ENCODE peak calls at places on chromosomes 6 and 20, in six cellular contexts. One of them, this sample, is unnamed.

GRCh38 chr6:11322252-11322885 is 89.9 kb upstream of the NEDD9 start:
- DNase-seq in activated CD8-positive, alpha-beta memory T cell treated with anti-CD3 and anti-CD28 coated beads for 4 hours: no peak
- DNase-seq in NCI-H2171: no peak
- DNase-seq in psoas muscle: no peak
- DNase-seq in NCI-H1092: no peak
- DNase-seq in naive thymus-derived CD8-positive, alpha-beta T cell: no peak
- DNase-seq in this sample: no peak

GRCh38 chr6:40106840-40107239 is 172.6 kb upstream of the MOCS1 start:
- DNase-seq in activated CD8-positive, alpha-beta memory T cell treated with anti-CD3 and anti-CD28 coated beads for 4 hours: no peak
- DNase-seq in NCI-H2171: no peak
- DNase-seq in psoas muscle: no peak
- DNase-seq in NCI-H1092: no peak
- DNase-seq in naive thymus-derived CD8-positive, alpha-beta T cell: no peak
- DNase-seq in this sample: no peak

GRCh38 chr6:53517021-53517420 is 27.9 kb downstream of the GCLC start:
- DNase-seq in activated CD8-positive, alpha-beta memory T cell treated with anti-CD3 and anti-CD28 coated beads for 4 hours: no peak
- DNase-seq in NCI-H2171: no peak
- DNase-seq in psoas muscle: no peak
- DNase-seq in NCI-H1092: no peak
- DNase-seq in naive thymus-derived CD8-positive, alpha-beta T cell: no peak
- DNase-seq in this sample: no peak

GRCh38 chr6:99614430-99615161 is 8.0 kb downstream of the PRDM13 start:
- DNase-seq in activated CD8-positive, alpha-beta memory T cell treated with anti-CD3 and anti-CD28 coated beads for 4 hours: no peak
- DNase-seq in NCI-H2171: peak
- DNase-seq in psoas muscle: peak
- DNase-seq in NCI-H1092: peak
- DNase-seq in naive thymus-derived CD8-positive, alpha-beta T cell: no peak
- DNase-seq in this sample: no peak

GRCh38 chr20:19363439-19363838 is 151.0 kb downstream of the SLC24A3 start:
- DNase-seq in activated CD8-positive, alpha-beta memory T cell treated with anti-CD3 and anti-CD28 coated beads for 4 hours: no peak
- DNase-seq in NCI-H2171: no peak
- DNase-seq in psoas muscle: no peak
- DNase-seq in NCI-H1092: no peak
- DNase-seq in naive thymus-derived CD8-positive, alpha-beta T cell: no peak
- DNase-seq in this sample: no peak

GRCh38 chr6:48826884-48827701 is 636.0 kb downstream of the MMUT start:
- DNase-seq in activated CD8-positive, alpha-beta memory T cell treated with anti-CD3 and anti-CD28 coated beads for 4 hours: no peak
- DNase-seq in NCI-H2171: no peak
- DNase-seq in psoas muscle: no peak
- DNase-seq in NCI-H1092: no peak
- DNase-seq in naive thymus-derived CD8-positive, alpha-beta T cell: no peak
- DNase-seq in this sample: no peak

GRCh38 chr6:87341158-87341557 is 3.5 kb upstream of the C6orf163 start:
- DNase-seq in activated CD8-positive, alpha-beta memory T cell treated with anti-CD3 and anti-CD28 coated beads for 4 hours: no peak
- DNase-seq in NCI-H2171: no peak
- DNase-seq in psoas muscle: no peak
- DNase-seq in NCI-H1092: no peak
- DNase-seq in naive thymus-derived CD8-positive, alpha-beta T cell: no peak
- DNase-seq in this sample: no peak

GRCh38 chr6:136408205-136408604 is 118.6 kb upstream of the BCLAF1 start:
- DNase-seq in activated CD8-positive, alpha-beta memory T cell treated with anti-CD3 and anti-CD28 coated beads for 4 hours: no peak
- DNase-seq in NCI-H2171: no peak
- DNase-seq in psoas muscle: no peak
- DNase-seq in NCI-H1092: no peak
- DNase-seq in naive thymus-derived CD8-positive, alpha-beta T cell: no peak
- DNase-seq in this sample: no peak

GRCh38 chr6:139533573-139534471 is 159.4 kb upstream of the CITED2 start:
- DNase-seq in activated CD8-positive, alpha-beta memory T cell treated with anti-CD3 and anti-CD28 coated beads for 4 hours: no peak
- DNase-seq in NCI-H2171: no peak
- DNase-seq in psoas muscle: no peak
- DNase-seq in NCI-H1092: no peak
- DNase-seq in naive thymus-derived CD8-positive, alpha-beta T cell: no peak
- DNase-seq in this sample: no peak

GRCh38 chr6:11918739-11919605 is 93.1 kb upstream of the HIVEP1 start:
- DNase-seq in activated CD8-positive, alpha-beta memory T cell treated with anti-CD3 and anti-CD28 coated beads for 4 hours: no peak
- DNase-seq in NCI-H2171: no peak
- DNase-seq in psoas muscle: no peak
- DNase-seq in NCI-H1092: peak
- DNase-seq in naive thymus-derived CD8-positive, alpha-beta T cell: no peak
- DNase-seq in this sample: no peak

GRCh38 chr6:1872649-1873131 is 263.0 kb downstream of the FOXC1 start:
- DNase-seq in activated CD8-positive, alpha-beta memory T cell treated with anti-CD3 and anti-CD28 coated beads for 4 hours: no peak
- DNase-seq in NCI-H2171: peak
- DNase-seq in psoas muscle: no peak
- DNase-seq in NCI-H1092: no peak
- DNase-seq in naive thymus-derived CD8-positive, alpha-beta T cell: no peak
- DNase-seq in this sample: no peak

GRCh38 chr20:7358670-7359069 is 581.6 kb downstream of the HAO1 start:
- DNase-seq in activated CD8-positive, alpha-beta memory T cell treated with anti-CD3 and anti-CD28 coated beads for 4 hours: no peak
- DNase-seq in NCI-H2171: no peak
- DNase-seq in psoas muscle: no peak
- DNase-seq in NCI-H1092: no peak
- DNase-seq in naive thymus-derived CD8-positive, alpha-beta T cell: no peak
- DNase-seq in this sample: no peak

GRCh38 chr20:62751551-62752150 is 43.0 kb downstream of the NTSR1 start:
- DNase-seq in activated CD8-positive, alpha-beta memory T cell treated with anti-CD3 and anti-CD28 coated beads for 4 hours: no peak
- DNase-seq in NCI-H2171: no peak
- DNase-seq in psoas muscle: peak
- DNase-seq in NCI-H1092: no peak
- DNase-seq in naive thymus-derived CD8-positive, alpha-beta T cell: no peak
- DNase-seq in this sample: no peak

GRCh38 chr6:129920103-129920798 is 59.1 kb upstream of the TMEM244 start:
- DNase-seq in activated CD8-positive, alpha-beta memory T cell treated with anti-CD3 and anti-CD28 coated beads for 4 hours: no peak
- DNase-seq in NCI-H2171: no peak
- DNase-seq in psoas muscle: no peak
- DNase-seq in NCI-H1092: no peak
- DNase-seq in naive thymus-derived CD8-positive, alpha-beta T cell: no peak
- DNase-seq in this sample: no peak

GRCh38 chr6:36847152-36847551 is 7.9 kb upstream of the CPNE5 start:
- DNase-seq in activated CD8-positive, alpha-beta memory T cell treated with anti-CD3 and anti-CD28 coated beads for 4 hours: no peak
- DNase-seq in NCI-H2171: no peak
- DNase-seq in psoas muscle: no peak
- DNase-seq in NCI-H1092: no peak
- DNase-seq in naive thymus-derived CD8-positive, alpha-beta T cell: no peak
- DNase-seq in this sample: no peak

GRCh38 chr6:55794136-55794812 is 81.1 kb downstream of the BMP5 start:
- DNase-seq in activated CD8-positive, alpha-beta memory T cell treated with anti-CD3 and anti-CD28 coated beads for 4 hours: no peak
- DNase-seq in NCI-H2171: no peak
- DNase-seq in psoas muscle: no peak
- DNase-seq in NCI-H1092: no peak
- DNase-seq in naive thymus-derived CD8-positive, alpha-beta T cell: no peak
- DNase-seq in this sample: no peak

GRCh38 chr20:56710577-56711465 is 81.7 kb downstream of the TFAP2C start:
- DNase-seq in activated CD8-positive, alpha-beta memory T cell treated with anti-CD3 and anti-CD28 coated beads for 4 hours: no peak
- DNase-seq in NCI-H2171: no peak
- DNase-seq in psoas muscle: no peak
- DNase-seq in NCI-H1092: no peak
- DNase-seq in naive thymus-derived CD8-positive, alpha-beta T cell: no peak
- DNase-seq in this sample: no peak

GRCh38 chr20:49052334-49052733 is 6.2 kb downstream of the CSE1L start:
- DNase-seq in activated CD8-positive, alpha-beta memory T cell treated with anti-CD3 and anti-CD28 coated beads for 4 hours: no peak
- DNase-seq in NCI-H2171: no peak
- DNase-seq in psoas muscle: no peak
- DNase-seq in NCI-H1092: no peak
- DNase-seq in naive thymus-derived CD8-positive, alpha-beta T cell: no peak
- DNase-seq in this sample: no peak